ENCODE peak calls at places on chromosomes 11 and 22, in six cellular contexts. V is frontal cortex, L is astrocyte of the spinal cord, M is AG09319, K is A549, F is LHCN-M2. U is an unnamed sample.
A peak's percentile ranks its signal among the peaks of the same experiment; 100 is the strongest.

GRCh38 chr11:115503083-115503885 is 931 bp downstream of the CADM1 start:
- DNase-seq in V (peak; percentile 72), K (peak; percentile 21), L (peak; percentile 73), M (no peak), F (peak; percentile 13), U (peak; percentile 69)

GRCh38 chr22:48238018-48238915 is 1475.8 kb downstream of the TBC1D22A start:
- DNase-seq in L (no peak), K (no peak), F (no peak), M (no peak), V (no peak), U (no peak)

GRCh38 chr11:1654388-1655167 is 25.0 kb downstream of the KRTAP5-5 start:
- DNase-seq in K (no peak), L (no peak), M (no peak), V (no peak), F (no peak), U (no peak)

GRCh38 chr22:50014053-50014501 is 1.5 kb upstream of the IL17REL start:
- DNase-seq in F (no peak), V (no peak), M (no peak), L (no peak), K (no peak), U (no peak)

GRCh38 chr11:11171285-11171684 is 181.8 kb downstream of the CSNK2A3 start:
- DNase-seq in K (no peak), M (no peak), L (peak; percentile 22), F (peak; percentile 32), V (no peak), U (no peak)

GRCh38 chr22:49983148-49984042 is 22.8 kb downstream of the PIM3 start:
- DNase-seq in F (no peak), V (no peak), L (no peak), K (no peak), M (no peak), U (no peak)

GRCh38 chr11:90756617-90757016 is 533.8 kb upstream of the CHORDC1 start:
- DNase-seq in M (no peak), F (no peak), L (no peak), V (no peak), K (no peak), U (no peak)

GRCh38 chr11:46918087-46918751 is at the start of gene LRP4:
- DNase-seq in L (no peak), M (no peak), F (no peak), V (peak; percentile 83), K (peak; percentile 70), U (peak; percentile 80)

GRCh38 chr11:14270690-14271542 is 88.1 kb downstream of the RRAS2 start:
- DNase-seq in L (no peak), F (no peak), K (no peak), V (peak; percentile 34), M (no peak), U (no peak)

GRCh38 chr11:61947486-61948210 is 2.5 kb upstream of the BEST1 start:
- DNase-seq in K (peak; percentile 89), F (peak; percentile 88), V (peak; percentile 67), M (peak; percentile 82), L (peak; percentile 86), U (peak; percentile 88)

GRCh38 chr22:47645450-47645914 is 883.0 kb downstream of the TBC1D22A start:
- DNase-seq in M (no peak), K (no peak), V (no peak), F (peak; percentile 1), L (no peak), U (no peak)

GRCh38 chr11:14380947-14381555 is 22.1 kb upstream of the RRAS2 start:
- DNase-seq in F (peak; percentile 53), V (peak; percentile 74), K (peak; percentile 72), L (peak; percentile 56), M (no peak), U (peak; percentile 28)

GRCh38 chr11:11297578-11297977 is 55.5 kb downstream of the CSNK2A3 start:
- DNase-seq in M (no peak), L (no peak), K (no peak), F (no peak), V (no peak), U (no peak)

GRCh38 chr11:82790723-82791487 is 57.2 kb upstream of the FAM181B start:
- DNase-seq in F (peak; percentile 21), V (no peak), K (no peak), L (peak; percentile 8), M (no peak), U (no peak)

GRCh38 chr11:128500488-128500887 is 86.9 kb downstream of the ETS1 start:
- DNase-seq in F (no peak), K (no peak), M (no peak), L (peak; percentile 71), V (no peak), U (no peak)

GRCh38 chr11:1544536-1544935 is 27.5 kb downstream of the DUSP8 start:
- DNase-seq in K (no peak), V (no peak), L (no peak), M (no peak), F (no peak), U (no peak)

GRCh38 chr11:75338516-75339218 is 12.8 kb downstream of the ARRB1 start:
- DNase-seq in K (no peak), V (no peak), L (no peak), F (no peak), M (no peak), U (no peak)

GRCh38 chr11:2310073-2310785 is 8.4 kb downstream of the TSPAN32 start:
- DNase-seq in L (no peak), V (no peak), K (no peak), F (no peak), M (no peak), U (no peak)

GRCh38 chr11:93051181-93051580 is 81.7 kb downstream of the MTNR1B start:
- DNase-seq in M (no peak), K (no peak), V (no peak), F (peak; percentile 20), L (peak; percentile 47), U (no peak)

GRCh38 chr22:38214248-38215056 is 12.7 kb downstream of the MAFF start:
- DNase-seq in L (peak; percentile 71), F (no peak), M (no peak), V (peak; percentile 69), K (no peak), U (no peak)

GRCh38 chr11:12799373-12799835 is 125.2 kb downstream of the TEAD1 start:
- DNase-seq in V (no peak), M (no peak), L (no peak), F (no peak), K (no peak), U (peak; percentile 46)

U was measured in HAP-1.